ENCODE peak calls at places on chromosomes 5 and 9, in five cellular contexts. G is naive thymus-derived CD8-positive, alpha-beta T cell; L is HTR-8/SVneo; N is KBM-7; I is stimulated activated CD4-positive, alpha-beta T cell treated with anti-CD3 and anti-CD28 coated beads, Interleukin-1b, Interleukin-23, amount 100 ng/mL, for 1 hour. D is an unnamed sample.

GRCh38 chr9:137318976-137319375 is 16.9 kb upstream of the NRARP start:
- DNase-seq in G (no peak), L (no peak), N (no peak), I (no peak), D (no peak)

GRCh38 chr5:41863871-41864486 is 6.2 kb downstream of the OXCT1 start:
- DNase-seq in G (no peak), L (no peak), N (no peak), I (no peak), D (no peak)

GRCh38 chr9:18379073-18379811 is 94.7 kb upstream of the ADAMTSL1 start:
- DNase-seq in G (no peak), L (peak; percentile 1), N (no peak), I (no peak), D (no peak)

GRCh38 chr5:79225026-79225425 is 10.9 kb upstream of the JMY start:
- DNase-seq in G (no peak), L (no peak), N (no peak), I (no peak), D (no peak)

GRCh38 chr5:85500869-85501268 is 1116.2 kb upstream of the EDIL3 start:
- DNase-seq in G (no peak), L (no peak), N (no peak), I (no peak), D (no peak)

GRCh38 chr9:70811638-70812037 is 309.8 kb downstream of the TRPM3 start:
- DNase-seq in G (no peak), L (no peak), N (no peak), I (no peak), D (no peak)

GRCh38 chr9:98364042-98364441 is 108.6 kb upstream of the TBC1D2 start:
- DNase-seq in G (no peak), L (no peak), N (no peak), I (no peak), D (no peak)

GRCh38 chr9:114452219-114453169 is 52.8 kb downstream of the WHRN start:
- DNase-seq in G (peak; percentile 12), L (no peak), N (no peak), I (no peak), D (no peak)

GRCh38 chr9:108049026-108049591 is 559.5 kb upstream of the KLF4 start:
- DNase-seq in G (no peak), L (peak; percentile 46), N (no peak), I (no peak), D (no peak)

GRCh38 chr9:69549310-69550202 is 122.6 kb downstream of the APBA1 start:
- DNase-seq in G (peak; percentile 8), L (peak; percentile 24), N (peak; percentile 39), I (no peak), D (no peak)

GRCh38 chr5:139389701-139390638 is at the start of gene MZB1:
- DNase-seq in G (peak; percentile 46), L (no peak), N (peak; percentile 48), I (no peak), D (no peak)

GRCh38 chr9:36864491-36865410 is 169.3 kb downstream of the PAX5 start:
- DNase-seq in G (no peak), L (no peak), N (no peak), I (no peak), D (no peak)

GRCh38 chr9:28808042-28808441 is 1234.8 kb upstream of the C9orf72 start:
- DNase-seq in G (no peak), L (no peak), N (no peak), I (no peak), D (no peak)

GRCh38 chr5:56128166-56128565 is 105.0 kb downstream of the ANKRD55 start:
- DNase-seq in G (no peak), L (no peak), N (no peak), I (no peak), D (no peak)

GRCh38 chr5:3594514-3595101 is 1.0 kb upstream of the IRX1 start:
- DNase-seq in G (no peak), L (no peak), N (no peak), I (no peak), D (no peak)

GRCh38 chr5:43432486-43433365 is 20.5 kb upstream of the CCL28 start:
- DNase-seq in G (no peak), L (peak; percentile 91), N (peak; percentile 38), I (no peak), D (no peak)

GRCh38 chr5:57853929-57854697 is 371.5 kb upstream of the ACTBL2 start:
- DNase-seq in G (no peak), L (no peak), N (no peak), I (no peak), D (no peak)

GRCh38 chr9:19416143-19416542 is 7.3 kb downstream of the ACER2 start:
- DNase-seq in G (no peak), L (no peak), N (no peak), I (no peak), D (no peak)

GRCh38 chr9:95297316-95297715 is 20.2 kb downstream of the FANCC start:
- DNase-seq in G (no peak), L (no peak), N (no peak), I (no peak), D (no peak)

GRCh38 chr9:20988916-20989315 is 42.5 kb downstream of the HACD4 start:
- DNase-seq in G (no peak), L (no peak), N (no peak), I (no peak), D (no peak)

GRCh38 chr5:143106175-143106574 is 297.3 kb downstream of the NR3C1 start:
- DNase-seq in G (no peak), L (peak; percentile 63), N (no peak), I (no peak), D (no peak)

GRCh38 chr9:93184439-93185221 is 691 bp downstream of the WNK2 start:
- DNase-seq in G (no peak), L (no peak), N (peak; percentile 9), I (no peak), D (no peak)

GRCh38 chr5:20972419-20972925 is 984.5 kb upstream of the CDH18 start:
- DNase-seq in G (no peak), L (peak; percentile 54), N (peak; percentile 2), I (no peak), D (no peak)